ENCODE peak calls at places on chromosomes 16 and 17, in ten cellular contexts. R, G, K, F, H, X, O, L, T and S are unnamed samples. For H3K79me2, the result is how much of the 10 kb centered on the place peaks cover.

GRCh38 chr16:50502616-50503000 is 45.6 kb upstream of the NKD1 start:
- DNase-seq in R (no peak), G (no peak), K (no peak), F (no peak), H (no peak), X (no peak), O (no peak), L (no peak), T (no peak), S (no peak)

GRCh38 chr17:78839173-78839761 is 1.3 kb downstream of the USP36 start:
- DNase-seq in R (no peak), G (no peak), K (peak), F (peak), H (no peak), X (peak), O (no peak), L (peak), T (peak), S (no peak)

GRCh38 chr16:58732545-58733247 is 1.4 kb downstream of the GOT2 start:
- DNase-seq in R (no peak), G (no peak), K (peak), F (peak), H (no peak), X (peak), O (no peak), L (no peak), T (peak), S (no peak)

GRCh38 chr16:600781-601180 is 10.9 kb downstream of the RAB40C start:
- DNase-seq in R (no peak), G (peak), K (peak), F (no peak), H (peak), X (peak), O (no peak), L (no peak), T (peak), S (peak)

GRCh38 chr16:78675312-78675711 is 575.9 kb downstream of the WWOX start:
- DNase-seq in R (no peak), G (no peak), K (no peak), F (no peak), H (no peak), X (no peak), O (no peak), L (no peak), T (no peak), S (peak)

GRCh38 chr17:45265823-45266222 is 3.9 kb upstream of the SPATA32 start:
- DNase-seq in R (peak), G (no peak), K (no peak), F (peak), H (no peak), X (peak), O (no peak), L (no peak), T (no peak), S (peak)

GRCh38 chr17:43907425-43907981 is at the start of gene MPP2:
- DNase-seq in R (no peak), G (peak), K (peak), F (no peak), H (peak), X (peak), O (peak), L (no peak), T (peak), S (peak)

GRCh38 chr17:81569986-81570514 is 17.9 kb upstream of the FAAP100 start:
- DNase-seq in R (no peak), G (no peak), K (no peak), F (no peak), H (no peak), X (no peak), O (no peak), L (no peak), T (no peak), S (no peak)

GRCh38 chr16:88787579-88788314 is 2.7 kb upstream of the PIEZO1 start:
- DNase-seq in R (no peak), G (no peak), K (no peak), F (no peak), H (no peak), X (no peak), O (no peak), L (no peak), T (no peak), S (no peak)

GRCh38 chr16:85759631-85760419 is 8.9 kb upstream of the C16orf74 start:
- DNase-seq in R (no peak), G (no peak), K (no peak), F (peak), H (no peak), X (peak), O (no peak), L (no peak), T (peak), S (no peak)

GRCh38 chr16:80107900-80108299 is 432.9 kb upstream of the DYNLRB2 start:
- DNase-seq in R (peak), G (no peak), K (no peak), F (peak), H (no peak), X (no peak), O (no peak), L (no peak), T (no peak), S (no peak)

GRCh38 chr16:21156767-21157467 is 1.6 kb upstream of the LDAF1 start:
- DNase-seq in R (peak), G (peak), K (peak), F (peak), H (peak), X (peak), O (peak), L (peak), T (peak), S (peak)

GRCh38 chr16:3020247-3020603 is at the start of gene TNFRSF12A:
- DNase-seq in R (peak), G (peak), K (peak), F (peak), H (peak), X (peak), O (peak), L (peak), T (peak), S (peak)

GRCh38 chr16:4347010-4347409 is 4.1 kb downstream of the PAM16 start:
- DNase-seq in R (no peak), G (no peak), K (no peak), F (no peak), H (no peak), X (no peak), O (no peak), L (no peak), T (no peak), S (no peak)

GRCh38 chr17:49278076-49278475 is 47.5 kb upstream of the PHOSPHO1 start:
- DNase-seq in R (no peak), G (no peak), K (no peak), F (no peak), H (no peak), X (no peak), O (no peak), L (no peak), T (no peak), S (no peak)

GRCh38 chr16:11024333-11025053 is 80.1 kb downstream of the CLEC16A start:
- DNase-seq in R (no peak), G (no peak), K (no peak), F (peak), H (no peak), X (no peak), O (peak), L (no peak), T (no peak), S (no peak)

GRCh38 chr17:11869680-11870394 is 127.4 kb downstream of the ZNF18 start:
- DNase-seq in R (no peak), G (no peak), K (no peak), F (no peak), H (no peak), X (no peak), O (no peak), L (no peak), T (no peak), S (no peak)

GRCh38 chr17:35345926-35346771 is 27.3 kb downstream of the SLFN11 start:
- DNase-seq in R (no peak), G (peak), K (peak), F (peak), H (peak), X (peak), O (no peak), L (no peak), T (no peak), S (peak)

GRCh38 chr17:78040561-78041400 is 82.3 kb downstream of the TNRC6C start:
- DNase-seq in R (no peak), G (peak), K (peak), F (peak), H (no peak), X (peak), O (peak), L (no peak), T (no peak), S (peak)

GRCh38 chr17:48107137-48108055 is at the start of gene SNX11:
- DNase-seq in R (peak), G (peak), K (peak), F (peak), H (peak), X (peak), O (peak), L (peak), T (peak), S (peak)

GRCh38 chr16:47523342-47524006 is 62.3 kb downstream of the PHKB start:
- DNase-seq in R (no peak), G (no peak), K (peak), F (no peak), H (no peak), X (no peak), O (no peak), L (peak), T (peak), S (no peak)

GRCh38 chr17:3983945-3984484 is 19.8 kb upstream of the ATP2A3 start:
- DNase-seq in R (no peak), G (peak), K (peak), F (no peak), H (no peak), X (peak), O (no peak), L (no peak), T (no peak), S (no peak)

GRCh38 chr17:5705081-5705875 is 121.0 kb upstream of the NLRP1 start:
- DNase-seq in R (no peak), G (peak), K (peak), F (no peak), H (peak), X (no peak), O (no peak), L (peak), T (peak), S (no peak)

GRCh38 chr17:82304826-82305726 is 12.3 kb downstream of the CD7 start:
- DNase-seq in R (no peak), G (peak), K (no peak), F (no peak), H (no peak), X (no peak), O (no peak), L (no peak), T (no peak), S (no peak)

GRCh38 chr17:59618894-59619312 is 792 bp upstream of the CLTC start:
- DNase-seq in R (no peak), G (peak), K (no peak), F (no peak), H (peak), X (peak), O (no peak), L (peak), T (no peak), S (peak)

GRCh38 chr16:19967561-19967960 is 82.9 kb upstream of the GPRC5B start:
- DNase-seq in R (no peak), G (no peak), K (no peak), F (no peak), H (peak), X (no peak), O (no peak), L (no peak), T (no peak), S (peak)

GRCh38 chr16:67884684-67885083 is at the start of gene NRN1L:
- DNase-seq in R (no peak), G (peak), K (no peak), F (peak), H (peak), X (peak), O (no peak), L (no peak), T (no peak), S (peak)

GRCh38 chr17:10875411-10875810 is 37.5 kb upstream of the PIRT start:
- DNase-seq in R (no peak), G (no peak), K (no peak), F (no peak), H (peak), X (no peak), O (no peak), L (peak), T (peak), S (peak)

GRCh38 chr17:59538195-59538909 is 27.1 kb upstream of the DHX40 start:
- DNase-seq in R (no peak), G (no peak), K (no peak), F (no peak), H (no peak), X (no peak), O (no peak), L (no peak), T (no peak), S (no peak)

GRCh38 chr17:74729368-74729767 is 7.7 kb upstream of the RAB37 start:
- DNase-seq in R (no peak), G (no peak), K (no peak), F (no peak), H (no peak), X (peak), O (no peak), L (no peak), T (no peak), S (no peak)

GRCh38 chr17:74729866-74730265 is 7.2 kb upstream of the RAB37 start:
- DNase-seq in R (no peak), G (no peak), K (no peak), F (no peak), H (no peak), X (no peak), O (no peak), L (no peak), T (no peak), S (no peak)

GRCh38 chr17:74730491-74731346 is 6.3 kb upstream of the RAB37 start:
- DNase-seq in R (no peak), G (no peak), K (no peak), F (no peak), H (no peak), X (peak), O (no peak), L (no peak), T (no peak), S (no peak)

GRCh38 chr17:74728702-74729075 is 8.4 kb upstream of the RAB37 start:
- DNase-seq in R (no peak), G (no peak), K (no peak), F (no peak), H (no peak), X (no peak), O (no peak), L (no peak), T (no peak), S (no peak)

GRCh38 chr17:74728033-74728701 is 8.9 kb upstream of the RAB37 start:
- DNase-seq in R (no peak), G (no peak), K (no peak), F (no peak), H (no peak), X (peak), O (no peak), L (no peak), T (no peak), S (no peak)
- H3K79me2 ChIP-seq in R (under half), G (under half), K (under half), F (under half), H (under half), X (under half), O (under half), L (under half), T (under half), S (under half)

GRCh38 chr17:57949649-57950048 is 5.6 kb downstream of the CUEDC1 start:
- DNase-seq in R (peak), G (no peak), K (no peak), F (peak), H (no peak), X (no peak), O (no peak), L (no peak), T (no peak), S (no peak)
- H3K4me2 ChIP-seq in R (peak), G (peak), K (no peak), F (no peak), H (no peak), X (no peak), O (peak), L (no peak), T (no peak), S (no peak)

GRCh38 chr16:75060708-75061107 is 55.9 kb downstream of the LDHD start:
- DNase-seq in R (no peak), G (no peak), K (no peak), F (no peak), H (no peak), X (no peak), O (no peak), L (no peak), T (no peak), S (no peak)

GRCh38 chr16:75061677-75062076 is 54.9 kb downstream of the LDHD start:
- DNase-seq in R (no peak), G (no peak), K (no peak), F (no peak), H (no peak), X (no peak), O (no peak), L (no peak), T (no peak), S (no peak)

GRCh38 chr16:75062944-75063444 is 53.6 kb downstream of the LDHD start:
- DNase-seq in R (no peak), G (no peak), K (no peak), F (no peak), H (no peak), X (no peak), O (no peak), L (no peak), T (no peak), S (no peak)

GRCh38 chr16:75063549-75064082 is 53.0 kb downstream of the LDHD start:
- DNase-seq in R (no peak), G (no peak), K (no peak), F (no peak), H (no peak), X (no peak), O (no peak), L (no peak), T (no peak), S (no peak)

GRCh38 chr16:75062135-75062943 is 54.2 kb downstream of the LDHD start:
- DNase-seq in R (peak), G (no peak), K (no peak), F (no peak), H (no peak), X (no peak), O (no peak), L (no peak), T (no peak), S (no peak)
- H3K79me2 ChIP-seq in R (half or more), G (half or more), K (under half), F (half or more), H (half or more), X (half or more), O (half or more), L (under half), T (under half), S (half or more)

GRCh38 chr17:14428640-14429029 is 127.8 kb downstream of the HS3ST3B1 start:
- DNase-seq in R (no peak), G (no peak), K (no peak), F (no peak), H (no peak), X (no peak), O (no peak), L (peak), T (peak), S (no peak)
- H3K4me2 ChIP-seq in R (no peak), G (no peak), K (no peak), F (no peak), H (no peak), X (no peak), O (no peak), L (peak), T (peak), S (no peak)

DNA sequence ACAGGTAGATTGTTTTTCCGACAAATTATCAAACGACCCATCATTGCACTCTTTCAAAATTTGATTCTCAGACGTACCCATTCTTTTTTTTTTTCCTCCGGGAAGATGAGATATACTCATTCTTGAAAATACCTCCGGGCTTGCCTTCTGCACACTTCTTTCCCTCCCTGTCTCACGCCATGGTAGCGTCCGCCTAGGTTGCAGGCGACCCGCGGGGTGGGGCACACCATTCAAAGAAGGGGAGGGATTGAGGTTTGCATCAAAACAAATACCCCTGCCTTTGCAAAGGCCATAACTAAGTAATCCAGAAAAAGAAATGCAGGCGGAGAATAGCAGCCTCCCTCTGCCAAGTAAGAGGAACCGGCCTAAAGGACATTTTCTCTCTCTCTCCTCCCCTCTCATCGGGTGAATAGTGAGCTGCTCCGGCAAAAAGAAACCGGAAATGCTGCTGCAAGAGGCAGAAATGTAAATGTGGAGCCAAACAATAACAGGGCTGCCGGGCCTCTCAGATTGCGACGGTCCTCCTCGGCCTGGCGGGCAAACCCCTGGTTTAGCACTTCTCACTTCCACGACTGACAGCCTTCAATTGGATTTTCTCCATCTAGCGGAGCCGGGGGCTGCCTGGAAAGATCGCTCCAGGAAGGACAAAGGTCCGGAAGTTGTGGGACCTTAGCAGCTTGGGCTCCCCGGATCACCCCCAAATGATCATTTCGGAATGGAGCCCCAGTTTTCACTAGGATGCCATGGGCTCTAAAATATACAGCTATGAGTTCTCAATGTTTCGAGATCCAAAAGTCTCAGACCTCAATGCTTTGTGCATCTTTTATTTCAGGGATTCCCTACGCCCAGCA is 844 bp downstream of the TP53 start:
- DNase-seq in R (peak), G (peak), K (peak), F (peak), H (peak), X (peak), O (peak), L (peak), T (peak), S (peak)
- H3K79me2 ChIP-seq in R (half or more), G (half or more), K (half or more), F (half or more), H (half or more), X (under half), O (half or more), L (half or more), T (half or more), S (half or more)

GRCh38 chr16:55479560-55480197 is 681 bp downstream of the MMP2 start:
- DNase-seq in R (no peak), G (peak), K (peak), F (no peak), H (no peak), X (no peak), O (no peak), L (no peak), T (no peak), S (peak)

GRCh38 chr16:55478827-55479559 is at the start of gene MMP2:
- DNase-seq in R (no peak), G (peak), K (peak), F (no peak), H (peak), X (peak), O (no peak), L (no peak), T (no peak), S (peak)

GRCh38 chr16:55482056-55482455 is 3.1 kb downstream of the MMP2 start:
- DNase-seq in R (no peak), G (no peak), K (no peak), F (peak), H (no peak), X (peak), O (no peak), L (no peak), T (no peak), S (no peak)

GRCh38 chr16:55476625-55477533 is 2.1 kb upstream of the MMP2 start:
- DNase-seq in R (no peak), G (no peak), K (no peak), F (no peak), H (no peak), X (no peak), O (no peak), L (no peak), T (no peak), S (no peak)

GRCh38 chr16:55480228-55480655 is 1.2 kb downstream of the MMP2 start:
- DNase-seq in R (no peak), G (peak), K (peak), F (peak), H (peak), X (peak), O (no peak), L (no peak), T (no peak), S (peak)
- H3K4me2 ChIP-seq in R (no peak), G (peak), K (peak), F (peak), H (peak), X (peak), O (no peak), L (no peak), T (no peak), S (peak)

GRCh38 chr17:55418369-55419268 is 3.0 kb downstream of the MMD start:
- DNase-seq in R (no peak), G (no peak), K (no peak), F (no peak), H (no peak), X (no peak), O (no peak), L (no peak), T (no peak), S (no peak)
- H3K79me2 ChIP-seq in R (under half), G (under half), K (under half), F (under half), H (half or more), X (under half), O (under half), L (under half), T (half or more), S (half or more)